ENCODE peak calls at places on chromosomes 7 and 10, in nine cellular contexts. One of them, this sample, is unnamed.
A peak's percentile ranks its signal among the peaks of the same experiment; 100 is the strongest.

GRCh38 chr7:5689716-5690115 is 91.7 kb downstream of the RNF216 start:
- DNase-seq in NCI-H345: no peak
- DNase-seq in glutamatergic neuron: no peak
- DNase-seq in activated T-helper 9 cell treated with anti-CD3 and anti-CD28 coated beads, Interleukin-2, amount 50 U/mL, for 16 hours: no peak
- DNase-seq in NAMALWA: no peak
- DNase-seq in nucleus accumbens: no peak
- DNase-seq in NCI-H69: no peak
- DNase-seq in Calu3: no peak
- DNase-seq in NCI-H2171: no peak
- DNase-seq in this sample: no peak

GRCh38 chr7:26492816-26493215 is 201.2 kb downstream of the SNX10 start:
- DNase-seq in NCI-H345: no peak
- DNase-seq in glutamatergic neuron: no peak
- DNase-seq in activated T-helper 9 cell treated with anti-CD3 and anti-CD28 coated beads, Interleukin-2, amount 50 U/mL, for 16 hours: no peak
- DNase-seq in NAMALWA: no peak
- DNase-seq in nucleus accumbens: no peak
- DNase-seq in NCI-H69: peak; percentile 93
- DNase-seq in Calu3: no peak
- DNase-seq in NCI-H2171: peak; percentile 46
- DNase-seq in this sample: no peak

GRCh38 chr7:15853832-15854470 is 167.5 kb upstream of the MEOX2 start:
- DNase-seq in NCI-H345: no peak
- DNase-seq in glutamatergic neuron: no peak
- DNase-seq in activated T-helper 9 cell treated with anti-CD3 and anti-CD28 coated beads, Interleukin-2, amount 50 U/mL, for 16 hours: no peak
- DNase-seq in NAMALWA: no peak
- DNase-seq in nucleus accumbens: no peak
- DNase-seq in NCI-H69: no peak
- DNase-seq in Calu3: no peak
- DNase-seq in NCI-H2171: no peak
- DNase-seq in this sample: no peak

GRCh38 chr10:100528885-100529472 is 692 bp downstream of the NDUFB8 start:
- DNase-seq in NCI-H345: no peak
- DNase-seq in glutamatergic neuron: peak; percentile 64
- DNase-seq in activated T-helper 9 cell treated with anti-CD3 and anti-CD28 coated beads, Interleukin-2, amount 50 U/mL, for 16 hours: no peak
- DNase-seq in NAMALWA: peak; percentile 37
- DNase-seq in nucleus accumbens: no peak
- DNase-seq in NCI-H69: peak; percentile 66
- DNase-seq in Calu3: no peak
- DNase-seq in NCI-H2171: peak; percentile 67
- DNase-seq in this sample: peak; percentile 26

GRCh38 chr10:43226851-43227845 is 39.7 kb downstream of the RASGEF1A start:
- DNase-seq in NCI-H345: no peak
- DNase-seq in glutamatergic neuron: peak; percentile 14
- DNase-seq in activated T-helper 9 cell treated with anti-CD3 and anti-CD28 coated beads, Interleukin-2, amount 50 U/mL, for 16 hours: no peak
- DNase-seq in NAMALWA: no peak
- DNase-seq in nucleus accumbens: no peak
- DNase-seq in NCI-H69: no peak
- DNase-seq in Calu3: no peak
- DNase-seq in NCI-H2171: no peak
- DNase-seq in this sample: no peak

GRCh38 chr7:47905071-47905920 is 43.0 kb downstream of the PKD1L1 start:
- DNase-seq in NCI-H345: no peak
- DNase-seq in glutamatergic neuron: no peak
- DNase-seq in activated T-helper 9 cell treated with anti-CD3 and anti-CD28 coated beads, Interleukin-2, amount 50 U/mL, for 16 hours: no peak
- DNase-seq in NAMALWA: no peak
- DNase-seq in nucleus accumbens: no peak
- DNase-seq in NCI-H69: no peak
- DNase-seq in Calu3: no peak
- DNase-seq in NCI-H2171: no peak
- DNase-seq in this sample: no peak

GRCh38 chr7:105439174-105439893 is 50.6 kb upstream of the SRPK2 start:
- DNase-seq in NCI-H345: peak; percentile 34
- DNase-seq in glutamatergic neuron: no peak
- DNase-seq in activated T-helper 9 cell treated with anti-CD3 and anti-CD28 coated beads, Interleukin-2, amount 50 U/mL, for 16 hours: no peak
- DNase-seq in NAMALWA: no peak
- DNase-seq in nucleus accumbens: no peak
- DNase-seq in NCI-H69: peak; percentile 82
- DNase-seq in Calu3: peak; percentile 34
- DNase-seq in NCI-H2171: no peak
- DNase-seq in this sample: peak; percentile 35

GRCh38 chr10:15427836-15428414 is 56.8 kb upstream of the FAM171A1 start:
- DNase-seq in NCI-H345: peak; percentile 12
- DNase-seq in glutamatergic neuron: no peak
- DNase-seq in activated T-helper 9 cell treated with anti-CD3 and anti-CD28 coated beads, Interleukin-2, amount 50 U/mL, for 16 hours: no peak
- DNase-seq in NAMALWA: peak; percentile 36
- DNase-seq in nucleus accumbens: no peak
- DNase-seq in NCI-H69: peak; percentile 46
- DNase-seq in Calu3: no peak
- DNase-seq in NCI-H2171: peak; percentile 2
- DNase-seq in this sample: peak; percentile 83

GRCh38 chr10:101358706-101359300 is 4.8 kb downstream of the BTRC start:
- DNase-seq in NCI-H345: no peak
- DNase-seq in glutamatergic neuron: no peak
- DNase-seq in activated T-helper 9 cell treated with anti-CD3 and anti-CD28 coated beads, Interleukin-2, amount 50 U/mL, for 16 hours: no peak
- DNase-seq in NAMALWA: no peak
- DNase-seq in nucleus accumbens: no peak
- DNase-seq in NCI-H69: no peak
- DNase-seq in Calu3: no peak
- DNase-seq in NCI-H2171: no peak
- DNase-seq in this sample: no peak

GRCh38 chr7:142451346-142451745 is 193.5 kb upstream of the PRSS58 start:
- DNase-seq in NCI-H345: no peak
- DNase-seq in glutamatergic neuron: no peak
- DNase-seq in activated T-helper 9 cell treated with anti-CD3 and anti-CD28 coated beads, Interleukin-2, amount 50 U/mL, for 16 hours: no peak
- DNase-seq in NAMALWA: no peak
- DNase-seq in nucleus accumbens: no peak
- DNase-seq in NCI-H69: no peak
- DNase-seq in Calu3: no peak
- DNase-seq in NCI-H2171: no peak
- DNase-seq in this sample: peak; percentile 40

GRCh38 chr10:103197177-103197576 is 4.1 kb upstream of the NT5C2 start:
- DNase-seq in NCI-H345: no peak
- DNase-seq in glutamatergic neuron: no peak
- DNase-seq in activated T-helper 9 cell treated with anti-CD3 and anti-CD28 coated beads, Interleukin-2, amount 50 U/mL, for 16 hours: no peak
- DNase-seq in NAMALWA: no peak
- DNase-seq in nucleus accumbens: peak; percentile 3
- DNase-seq in NCI-H69: no peak
- DNase-seq in Calu3: peak; percentile 24
- DNase-seq in NCI-H2171: no peak
- DNase-seq in this sample: peak; percentile 84

GRCh38 chr10:8738987-8739386 is 684.5 kb downstream of the GATA3 start:
- DNase-seq in NCI-H345: no peak
- DNase-seq in glutamatergic neuron: no peak
- DNase-seq in activated T-helper 9 cell treated with anti-CD3 and anti-CD28 coated beads, Interleukin-2, amount 50 U/mL, for 16 hours: no peak
- DNase-seq in NAMALWA: no peak
- DNase-seq in nucleus accumbens: no peak
- DNase-seq in NCI-H69: no peak
- DNase-seq in Calu3: no peak
- DNase-seq in NCI-H2171: no peak
- DNase-seq in this sample: no peak

GRCh38 chr7:97858221-97858620 is 14.0 kb downstream of the ASNS start:
- DNase-seq in NCI-H345: no peak
- DNase-seq in glutamatergic neuron: no peak
- DNase-seq in activated T-helper 9 cell treated with anti-CD3 and anti-CD28 coated beads, Interleukin-2, amount 50 U/mL, for 16 hours: no peak
- DNase-seq in NAMALWA: no peak
- DNase-seq in nucleus accumbens: no peak
- DNase-seq in NCI-H69: no peak
- DNase-seq in Calu3: no peak
- DNase-seq in NCI-H2171: no peak
- DNase-seq in this sample: peak; percentile 49

GRCh38 chr7:73706122-73707044 is 13.1 kb downstream of the STX1A start:
- DNase-seq in NCI-H345: no peak
- DNase-seq in glutamatergic neuron: no peak
- DNase-seq in activated T-helper 9 cell treated with anti-CD3 and anti-CD28 coated beads, Interleukin-2, amount 50 U/mL, for 16 hours: no peak
- DNase-seq in NAMALWA: no peak
- DNase-seq in nucleus accumbens: no peak
- DNase-seq in NCI-H69: peak; percentile 80
- DNase-seq in Calu3: peak; percentile 62
- DNase-seq in NCI-H2171: peak; percentile 57
- DNase-seq in this sample: peak; percentile 35